ENCODE peak calls at places on chromosome 10, in nine cellular contexts. C, F, D, Y, Z, A, H, W and Q are unnamed samples.

GRCh38 chr10:97226398-97226797 is 40.6 kb upstream of the SLIT1 start:
- DNase-seq in W (no peak), C (no peak), D (no peak), A (no peak), Y (no peak), F (no peak), H (no peak), Z (no peak), Q (no peak)

GRCh38 chr10:3538850-3539531 is 246.0 kb downstream of the KLF6 start:
- DNase-seq in D (no peak), Z (no peak), C (peak), F (peak), A (no peak), W (peak), H (no peak), Y (no peak), Q (no peak)

GRCh38 chr10:8700689-8701088 is 646.2 kb downstream of the GATA3 start:
- DNase-seq in W (no peak), D (no peak), A (no peak), F (no peak), C (no peak), Y (no peak), H (no peak), Z (no peak), Q (no peak)

GRCh38 chr10:111211756-111212155 is 134.9 kb downstream of the ADRA2A start:
- DNase-seq in A (no peak), C (peak), Z (no peak), W (peak), F (peak), D (no peak), H (no peak), Y (no peak), Q (no peak)

GRCh38 chr10:14571866-14572507 is 202.7 kb downstream of the FAM107B start:
- DNase-seq in Y (peak), Z (peak), F (peak), A (no peak), C (peak), W (no peak), H (peak), D (no peak), Q (no peak)

GRCh38 chr10:44965104-44965503 is 5.5 kb downstream of the RASSF4 start:
- DNase-seq in C (no peak), W (no peak), D (no peak), F (no peak), Z (no peak), A (no peak), Y (no peak), H (no peak), Q (no peak)

GRCh38 chr10:88848499-88848898 is 3.1 kb downstream of the ANKRD22 start:
- DNase-seq in D (no peak), C (peak), A (no peak), W (peak), F (peak), H (no peak), Z (no peak), Y (no peak), Q (no peak)

GRCh38 chr10:112774210-112774609 is 175.8 kb upstream of the TCF7L2 start:
- DNase-seq in Z (no peak), F (no peak), A (no peak), H (no peak), Y (no peak), D (no peak), C (no peak), W (no peak), Q (no peak)

GRCh38 chr10:89414146-89414878 is at the start of gene IFIT5:
- DNase-seq in A (peak), C (peak), F (peak), H (peak), Y (peak), D (peak), Z (peak), W (peak), Q (no peak)

GRCh38 chr10:127576751-127577161 is 27.6 kb downstream of the NPS start:
- DNase-seq in W (no peak), H (no peak), A (no peak), D (no peak), Y (no peak), Z (no peak), C (no peak), F (no peak), Q (no peak)

GRCh38 chr10:95517536-95518454 is 43.4 kb downstream of the SORBS1 start:
- DNase-seq in C (peak), H (peak), Z (no peak), Y (no peak), D (no peak), A (no peak), W (peak), F (peak), Q (no peak)